ENCODE peak calls at places on chromosome 11, in five cellular contexts. K is HT-29; Y is IMR-90; I is ovary; U is activated T-cell treated with anti-CD3 and anti-CD28 coated beads, Interleukin-2, amount 50 U/mL, for 72 hours. H is an unnamed sample.

GRCh38 chr11:118194835-118195627 is 18.6 kb upstream of the SCN2B start:
- DNase-seq in K (peak), Y (peak), I (peak), U (no peak), H (peak)

GRCh38 chr11:122128146-122128545 is 12.1 kb upstream of the BLID start:
- DNase-seq in K (no peak), Y (no peak), I (no peak), U (no peak), H (no peak)

GRCh38 chr11:118827118-118827517 is 36.2 kb upstream of the DDX6 start:
- DNase-seq in K (no peak), Y (no peak), I (no peak), U (no peak), H (peak)

GRCh38 chr11:59172345-59173079 is 580 bp downstream of the DTX4 start:
- DNase-seq in K (no peak), Y (no peak), I (peak), U (peak), H (peak)

GRCh38 chr11:64065141-64065465 is 29.4 kb downstream of the FLRT1 start:
- DNase-seq in K (no peak), Y (no peak), I (no peak), U (no peak), H (no peak)

GRCh38 chr11:4479676-4480075 is 2.8 kb upstream of the OR52K1 start:
- DNase-seq in K (no peak), Y (no peak), I (no peak), U (no peak), H (no peak)

GRCh38 chr11:119468511-119468910 is 45.5 kb upstream of the THY1 start:
- DNase-seq in K (no peak), Y (no peak), I (no peak), U (no peak), H (no peak)

GRCh38 chr11:61174275-61174674 is 13.0 kb upstream of the VPS37C start:
- DNase-seq in K (no peak), Y (no peak), I (no peak), U (no peak), H (no peak)

GRCh38 chr11:66563832-66564231 is 4.6 kb downstream of the CTSF start:
- DNase-seq in K (no peak), Y (no peak), I (no peak), U (no peak), H (no peak)

GRCh38 chr11:119531091-119531490 is 108.1 kb upstream of the THY1 start:
- DNase-seq in K (no peak), Y (no peak), I (no peak), U (no peak), H (no peak)

GRCh38 chr11:6911946-6912345 is 8.9 kb upstream of the OR2D3 start:
- DNase-seq in K (no peak), Y (peak), I (no peak), U (no peak), H (no peak)

H was measured in transverse colon.